ENCODE peak calls at places on chromosomes 2 and 18, in eight cellular contexts. K is spleen, F is HCT116, D is stomach, B is K562, H is GM23338, S is GM12878, O is sigmoid colon. R is an unnamed sample.
A peak's percentile ranks its signal among the peaks of the same experiment; 100 is the strongest.

GRCh38 chr2:46915811-46916630 is 415 bp upstream of the MCFD2 start:
- DNase-seq in S (peak; percentile 40), H (peak; percentile 90), K (peak; percentile 95), D (peak; percentile 95), F (peak; percentile 88), B (peak; percentile 98), O (peak; percentile 97), R (peak; percentile 89)

GRCh38 chr2:205358351-205358815 is 323.9 kb upstream of the NRP2 start:
- DNase-seq in F (no peak), D (no peak), S (no peak), H (peak; percentile 81), K (no peak), O (no peak), B (no peak), R (no peak)

GRCh38 chr18:51617572-51618260 is 420.2 kb upstream of the MEX3C start:
- DNase-seq in B (no peak), F (no peak), O (no peak), S (no peak), H (no peak), D (no peak), K (no peak), R (no peak)

GRCh38 chr2:127014630-127015029 is 92.3 kb downstream of the BIN1 start:
- DNase-seq in O (no peak), D (no peak), S (no peak), B (no peak), F (no peak), H (no peak), K (no peak), R (no peak)

GRCh38 chr2:10935953-10936942 is 24.5 kb downstream of the KCNF1 start:
- DNase-seq in S (no peak), K (no peak), B (peak; percentile 29), O (no peak), D (no peak), H (peak; percentile 62), F (peak; percentile 94), R (no peak)

GRCh38 chr2:200575957-200576356 is 9.9 kb upstream of the AOX1 start:
- DNase-seq in S (no peak), O (no peak), B (no peak), H (peak; percentile 21), D (no peak), K (no peak), F (no peak), R (no peak)

GRCh38 chr2:172082944-172083718 is 2.2 kb upstream of the DLX1 start:
- DNase-seq in F (no peak), K (peak; percentile 78), H (peak; percentile 70), D (no peak), O (no peak), B (no peak), S (no peak), R (no peak)

GRCh38 chr18:45962866-45963265 is 4.3 kb downstream of the EPG5 start:
- DNase-seq in O (no peak), B (no peak), S (no peak), H (no peak), F (no peak), K (no peak), D (no peak), R (no peak)

GRCh38 chr2:9315280-9315847 is 108.0 kb downstream of the ITGB1BP1 start:
- DNase-seq in S (no peak), D (no peak), F (no peak), K (no peak), B (no peak), O (no peak), H (peak; percentile 27), R (no peak)

GRCh38 chr2:45812039-45812500 is 160.6 kb downstream of the PRKCE start:
- DNase-seq in F (no peak), B (no peak), D (no peak), K (no peak), O (no peak), S (no peak), H (no peak), R (no peak)

GRCh38 chr18:39675916-39676315 is 2110.3 kb upstream of the CELF4 start:
- DNase-seq in H (no peak), F (no peak), D (no peak), S (no peak), B (no peak), O (no peak), K (no peak), R (no peak)
- TF ChIP-seq CTCF in H (no peak), F (no peak), D (no peak), S (no peak), B (no peak), O (no peak), K (no peak), R (no peak)

GRCh38 chr18:5466256-5466655 is 77.5 kb downstream of the EPB41L3 start:
- DNase-seq in D (no peak), F (no peak), B (no peak), K (no peak), O (no peak), H (no peak), S (no peak), R (no peak)
- TF ChIP-seq POLR2AphosphoS5 in D (no peak), F (no peak), B (no peak), K (no peak), O (no peak), H (no peak), S (no peak), R (no peak)

DNA sequence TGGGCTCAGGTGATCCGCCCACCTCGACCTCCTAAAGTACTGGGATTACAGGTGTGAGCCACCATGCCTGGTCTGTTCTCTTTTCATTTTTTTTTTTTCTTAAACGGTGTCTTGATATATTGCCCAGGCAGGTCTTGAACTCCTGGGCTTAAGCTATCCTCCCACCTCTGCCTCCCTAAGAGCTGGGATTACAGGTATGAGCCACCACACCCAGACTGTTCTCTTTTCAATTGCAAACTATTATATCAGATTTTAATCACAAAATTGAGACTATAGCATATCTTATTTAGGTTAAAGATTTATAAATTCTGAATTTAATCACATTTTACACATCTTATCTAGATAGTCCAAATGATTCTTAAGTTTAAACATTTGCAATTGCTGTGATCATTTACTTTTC is 15.5 kb upstream of the ACTR2 start:
- DNase-seq in H (no peak), K (no peak), B (no peak), D (no peak), F (no peak), S (no peak), O (no peak), R (no peak)
- H3K36me3 ChIP-seq in H (no peaks in the 10 kb centered on the region), K (no peaks in the 10 kb centered on the region), B (no peaks in the 10 kb centered on the region), D (no peaks in the 10 kb centered on the region), F (no peaks in the 10 kb centered on the region), S (no peaks in the 10 kb centered on the region), O (no peaks in the 10 kb centered on the region), R (no peaks in the 10 kb centered on the region)

DNA sequence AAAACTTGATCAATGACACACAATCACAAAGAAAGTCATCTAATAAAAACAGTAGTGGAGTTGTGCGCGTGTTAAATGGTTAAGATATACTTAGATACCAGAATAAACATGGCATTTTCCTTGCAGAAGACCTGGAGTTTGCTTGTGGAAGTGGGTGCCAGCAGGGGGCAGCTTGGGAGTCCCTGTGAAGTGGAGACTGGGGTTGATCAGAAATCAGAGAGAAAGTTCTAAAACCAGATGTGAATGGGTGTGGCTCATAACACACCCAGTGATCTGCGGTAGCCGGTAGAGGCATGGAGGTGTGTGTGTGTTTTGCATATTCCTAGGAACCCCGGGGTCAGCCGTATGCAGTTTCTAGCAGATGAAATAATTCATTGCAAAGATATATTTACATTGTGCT is 300.1 kb upstream of the TRIB2 start:
- DNase-seq in H (peak; percentile 14), D (peak; percentile 59), F (no peak), B (peak; percentile 59), O (peak; percentile 72), S (no peak), K (peak; percentile 81), R (peak; percentile 19)
- TF ChIP-seq CTCF in H (no peak), D (no peak), F (peak; percentile 35), B (peak; percentile 77), O (no peak), S (peak; percentile 17), K (no peak), R (peak; percentile 26)